ENCODE peak calls at places on chromosomes 3 and 15, in nine cellular contexts. C is transverse colon, O is neural crest cell, A is neural progenitor cell, R is natural killer cell, W is cardiac muscle cell, N is Peyer's patch, D is OCI-LY7, Q is tibial artery. F is an unnamed sample.

GRCh38 chr3:4394048-4394447 is 73.0 kb downstream of the SUMF1 start:
- DNase-seq in C (peak), O (no peak), A (no peak), R (peak), W (peak), N (no peak), D (no peak), Q (no peak), F (no peak)

GRCh38 chr15:92149029-92149428 is 244.7 kb upstream of the ST8SIA2 start:
- DNase-seq in C (no peak), O (no peak), A (no peak), R (no peak), W (no peak), N (no peak), D (no peak), Q (no peak), F (no peak)

GRCh38 chr3:2898591-2899353 is 211.4 kb downstream of the IL5RA start:
- DNase-seq in C (no peak), O (no peak), A (no peak), R (no peak), W (no peak), N (no peak), D (no peak), Q (no peak), F (no peak)

GRCh38 chr15:78388865-78389264 is 48.7 kb downstream of the CRABP1 start:
- DNase-seq in C (no peak), O (no peak), A (no peak), R (no peak), W (no peak), N (no peak), D (no peak), Q (no peak), F (no peak)

GRCh38 chr15:50227076-50227475 is 38.5 kb downstream of the HDC start:
- DNase-seq in C (no peak), O (no peak), A (no peak), R (no peak), W (peak), N (no peak), D (no peak), Q (no peak), F (no peak)

GRCh38 chr3:8712045-8712870 is 21.3 kb upstream of the CAV3 start:
- DNase-seq in C (no peak), O (no peak), A (no peak), R (no peak), W (peak), N (no peak), D (no peak), Q (no peak), F (no peak)

GRCh38 chr15:85500729-85501128 is 120.3 kb downstream of the AKAP13 start:
- DNase-seq in C (no peak), O (no peak), A (peak), R (no peak), W (peak), N (no peak), D (no peak), Q (no peak), F (no peak)

GRCh38 chr3:196440696-196441095 is 8.5 kb upstream of the UBXN7 start:
- DNase-seq in C (no peak), O (no peak), A (no peak), R (no peak), W (no peak), N (no peak), D (no peak), Q (no peak), F (no peak)

GRCh38 chr3:177452487-177452886 is 255.2 kb upstream of the TBL1XR1 start:
- DNase-seq in C (no peak), O (no peak), A (no peak), R (no peak), W (peak), N (no peak), D (no peak), Q (no peak), F (no peak)

GRCh38 chr15:35624881-35625280 is 78.9 kb upstream of the DPH6 start:
- DNase-seq in C (no peak), O (no peak), A (no peak), R (no peak), W (peak), N (no peak), D (no peak), Q (peak), F (no peak)

GRCh38 chr15:39786444-39787056 is 3.9 kb upstream of the FSIP1 start:
- DNase-seq in C (no peak), O (no peak), A (peak), R (no peak), W (peak), N (no peak), D (peak), Q (no peak), F (no peak)

GRCh38 chr3:152853196-152853595 is 18.3 kb downstream of the P2RY1 start:
- DNase-seq in C (no peak), O (no peak), A (no peak), R (no peak), W (peak), N (no peak), D (no peak), Q (no peak), F (no peak)

GRCh38 chr15:69780374-69780773 is 317.3 kb downstream of the TLE3 start:
- DNase-seq in C (no peak), O (no peak), A (no peak), R (no peak), W (peak), N (no peak), D (no peak), Q (no peak), F (no peak)

GRCh38 chr3:127074900-127075360 is 92.0 kb downstream of the PLXNA1 start:
- DNase-seq in C (no peak), O (no peak), A (peak), R (no peak), W (peak), N (no peak), D (peak), Q (peak), F (no peak)

GRCh38 chr3:79139395-79140060 is 628.3 kb downstream of the ROBO1 start:
- DNase-seq in C (no peak), O (no peak), A (no peak), R (no peak), W (peak), N (no peak), D (no peak), Q (no peak), F (no peak)

GRCh38 chr3:141442421-141442820 is 44.4 kb upstream of the RASA2 start:
- DNase-seq in C (no peak), O (no peak), A (no peak), R (no peak), W (peak), N (no peak), D (no peak), Q (no peak), F (no peak)

GRCh38 chr3:150759947-150760346 is 3.0 kb downstream of the SIAH2 start:
- DNase-seq in C (no peak), O (no peak), A (no peak), R (no peak), W (no peak), N (no peak), D (no peak), Q (no peak), F (no peak)

GRCh38 chr3:150761831-150762661 is 923 bp downstream of the SIAH2 start:
- DNase-seq in C (peak), O (peak), A (peak), R (peak), W (peak), N (peak), D (peak), Q (peak), F (peak)

GRCh38 chr3:150762662-150763121 is 277 bp downstream of the SIAH2 start:
- DNase-seq in C (no peak), O (no peak), A (no peak), R (no peak), W (no peak), N (no peak), D (no peak), Q (no peak), F (no peak)

GRCh38 chr3:150759319-150759718 is 3.6 kb downstream of the SIAH2 start:
- DNase-seq in C (no peak), O (no peak), A (no peak), R (no peak), W (no peak), N (no peak), D (no peak), Q (no peak), F (no peak)

GRCh38 chr3:150760431-150761200 is 2.4 kb downstream of the SIAH2 start:
- DNase-seq in C (no peak), O (no peak), A (no peak), R (no peak), W (no peak), N (no peak), D (no peak), Q (no peak), F (no peak)
- TF ChIP-seq CTCF in C (no peak), O (no peak), A (no peak), R (no peak), W (no peak), N (no peak), D (no peak), Q (no peak), F (no peak)

DNA sequence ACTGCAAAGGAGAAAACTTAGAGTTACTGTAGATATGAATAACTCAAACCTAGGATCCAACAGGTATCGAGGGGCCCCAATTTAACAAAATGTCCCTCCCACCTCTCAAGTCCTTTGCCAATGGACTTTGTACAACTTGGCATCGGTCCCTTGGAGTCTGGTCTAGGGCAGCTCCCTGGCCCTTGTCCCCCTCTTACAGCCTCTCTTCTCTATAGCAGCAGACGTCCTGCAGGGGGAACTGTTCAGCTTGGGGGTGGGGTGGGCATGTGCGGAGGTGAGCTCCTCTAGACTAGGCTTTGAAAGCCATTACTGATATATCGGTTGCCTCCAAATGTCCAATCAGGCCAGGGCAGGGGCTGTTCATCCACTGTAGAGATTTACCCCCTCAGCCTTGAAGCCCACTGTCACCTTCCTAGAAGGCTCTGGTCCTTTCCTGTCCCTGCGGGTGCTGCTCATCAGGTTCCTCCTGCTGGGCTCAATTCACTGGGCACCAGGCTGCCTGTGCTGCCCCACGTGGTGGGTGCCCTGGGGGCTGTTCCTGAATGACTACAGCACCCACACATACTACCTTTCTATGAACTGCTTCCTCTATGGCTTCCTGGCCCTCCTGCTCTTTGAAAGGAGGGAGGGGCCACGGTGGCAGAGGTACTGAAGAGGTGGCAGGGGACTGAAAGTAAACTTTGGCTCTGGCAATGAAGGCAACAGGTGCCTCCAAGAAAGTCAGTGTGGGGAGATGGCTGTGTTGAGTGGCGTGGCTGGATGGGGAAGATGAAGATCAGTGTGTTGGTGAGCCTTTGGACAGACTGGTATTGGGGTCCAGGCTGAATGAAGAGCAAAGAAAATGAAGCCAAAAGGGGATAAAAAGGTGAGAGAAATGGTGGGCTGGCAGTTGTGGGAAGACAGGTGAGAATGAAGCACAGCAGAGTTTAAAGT is 78.8 kb upstream of the MEX3B start:
- DNase-seq in C (no peak), O (no peak), A (no peak), R (no peak), W (no peak), N (no peak), D (no peak), Q (no peak), F (no peak)
- TF ChIP-seq CTCF in C (no peak), O (no peak), A (no peak), R (no peak), W (no peak), N (no peak), D (no peak), Q (no peak), F (no peak)

GRCh38 chr3:65020780-65021179 is 333.0 kb upstream of the ADAMTS9 start:
- DNase-seq in C (no peak), O (no peak), A (no peak), R (no peak), W (no peak), N (no peak), D (no peak), Q (no peak), F (no peak)

GRCh38 chr3:65027335-65027734 is 339.5 kb upstream of the ADAMTS9 start:
- DNase-seq in C (no peak), O (no peak), A (no peak), R (no peak), W (no peak), N (no peak), D (no peak), Q (no peak), F (no peak)

GRCh38 chr3:65028024-65028423 is 340.2 kb upstream of the ADAMTS9 start:
- DNase-seq in C (no peak), O (no peak), A (no peak), R (no peak), W (no peak), N (no peak), D (no peak), Q (no peak), F (no peak)

GRCh38 chr3:65026151-65026550 is 338.4 kb upstream of the ADAMTS9 start:
- DNase-seq in C (no peak), O (no peak), A (peak), R (no peak), W (no peak), N (no peak), D (no peak), Q (no peak), F (no peak)

GRCh38 chr3:65024148-65024547 is 336.3 kb upstream of the ADAMTS9 start:
- DNase-seq in C (no peak), O (no peak), A (no peak), R (no peak), W (no peak), N (no peak), D (no peak), Q (no peak), F (no peak)
- TF ChIP-seq CTCF in C (no peak), O (peak), A (peak), R (no peak), W (no peak), N (no peak), D (no peak), Q (no peak), F (no peak)

DNA sequence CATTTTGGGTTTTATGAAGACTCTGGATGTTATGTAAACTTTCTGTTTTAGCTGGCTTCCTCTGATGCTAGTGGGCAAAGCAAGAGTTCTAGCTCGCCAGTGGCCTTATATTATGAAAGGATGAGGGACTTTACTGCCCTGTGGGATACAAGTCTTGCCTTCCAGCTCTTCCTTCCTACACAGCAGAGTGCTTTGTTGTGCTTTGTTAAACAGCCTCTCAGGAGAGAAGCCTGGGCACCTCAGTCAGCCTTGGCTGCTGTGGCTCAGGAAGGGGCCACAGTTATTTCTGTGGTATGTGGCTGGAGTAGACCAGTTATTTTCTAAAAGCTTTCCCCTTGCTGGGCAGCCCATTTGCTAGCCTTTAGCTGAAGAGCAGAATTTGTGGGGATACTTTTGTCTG is 69.5 kb upstream of the SUCLG2 start:
- DNase-seq in C (no peak), O (no peak), A (peak), R (no peak), W (no peak), N (no peak), D (no peak), Q (no peak), F (no peak)
- TF ChIP-seq CTCF in C (no peak), O (no peak), A (no peak), R (no peak), W (no peak), N (no peak), D (no peak), Q (no peak), F (no peak)

DNA sequence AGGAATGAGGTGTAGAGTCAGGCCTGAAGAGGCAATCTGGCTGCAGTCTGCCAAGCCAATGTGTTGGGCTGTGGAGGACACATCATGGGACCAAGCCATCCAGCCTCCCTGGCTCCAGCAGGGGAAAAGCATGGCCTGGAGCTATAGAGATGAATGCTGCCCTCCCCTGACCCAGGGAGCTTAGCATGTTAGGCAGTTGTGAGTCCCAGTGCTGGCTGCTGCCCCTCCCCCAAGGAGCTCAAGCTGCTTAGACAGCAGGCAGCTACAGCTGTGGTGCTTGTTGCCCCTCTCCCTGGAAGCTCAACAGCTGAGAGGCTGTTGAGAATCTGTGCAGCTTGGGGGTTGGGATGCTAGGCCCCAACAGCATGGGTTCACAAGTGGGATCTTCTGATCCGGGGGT is 85.6 kb upstream of the DNAJC19 start:
- DNase-seq in C (no peak), O (no peak), A (peak), R (no peak), W (no peak), N (no peak), D (no peak), Q (no peak), F (no peak)
- TF ChIP-seq CTCF in C (no peak), O (no peak), A (no peak), R (no peak), W (no peak), N (no peak), D (no peak), Q (no peak), F (no peak)

GRCh38 chr15:72380743-72381142 is 4.9 kb upstream of the HEXA start:
- DNase-seq in C (no peak), O (no peak), A (no peak), R (no peak), W (no peak), N (no peak), D (no peak), Q (no peak), F (no peak)

GRCh38 chr15:72369964-72370363 is 5.8 kb downstream of the HEXA start:
- DNase-seq in C (no peak), O (no peak), A (no peak), R (no peak), W (peak), N (no peak), D (no peak), Q (no peak), F (no peak)

GRCh38 chr15:72375846-72376581 is at the start of gene HEXA:
- DNase-seq in C (peak), O (peak), A (peak), R (peak), W (peak), N (peak), D (peak), Q (peak), F (peak)

GRCh38 chr15:72379856-72380255 is 4.0 kb upstream of the HEXA start:
- DNase-seq in C (no peak), O (no peak), A (no peak), R (no peak), W (no peak), N (no peak), D (no peak), Q (no peak), F (no peak)

DNA sequence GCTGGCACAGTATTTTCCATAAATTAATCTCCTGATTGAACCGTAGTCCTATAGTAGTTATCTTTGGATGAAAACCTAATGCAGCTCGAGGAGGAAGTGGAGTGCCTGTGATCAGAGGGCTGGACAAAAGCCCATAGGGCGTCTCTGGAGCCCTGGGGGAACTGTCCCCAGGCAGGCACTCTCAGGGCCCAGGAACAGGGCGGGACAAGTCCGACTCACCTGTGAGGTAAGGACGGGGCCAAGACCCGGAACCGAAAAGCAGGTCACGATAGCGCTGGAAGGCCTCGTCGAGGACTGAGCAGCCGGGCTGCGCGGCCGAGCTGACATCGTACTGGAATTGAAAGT is 341 bp downstream of the HEXA start:
- DNase-seq in C (peak), O (no peak), A (no peak), R (no peak), W (no peak), N (no peak), D (no peak), Q (peak), F (no peak)
- TF ChIP-seq CTCF in C (no peak), O (no peak), A (no peak), R (no peak), W (no peak), N (no peak), D (no peak), Q (no peak), F (no peak)

GRCh38 chr3:51392301-51393095 is 1.4 kb downstream of the RBM15B start:
- DNase-seq in C (no peak), O (no peak), A (no peak), R (no peak), W (no peak), N (no peak), D (no peak), Q (no peak), F (no peak)

GRCh38 chr3:51390600-51391074 is 448 bp upstream of the RBM15B start:
- DNase-seq in C (no peak), O (no peak), A (no peak), R (no peak), W (no peak), N (no peak), D (no peak), Q (no peak), F (no peak)

GRCh38 chr3:51390186-51390585 is 899 bp upstream of the RBM15B start:
- DNase-seq in C (no peak), O (no peak), A (no peak), R (no peak), W (no peak), N (no peak), D (no peak), Q (no peak), F (no peak)

GRCh38 chr3:51391566-51392300 is 648 bp downstream of the RBM15B start:
- DNase-seq in C (peak), O (no peak), A (peak), R (peak), W (peak), N (peak), D (peak), Q (no peak), F (no peak)

DNA sequence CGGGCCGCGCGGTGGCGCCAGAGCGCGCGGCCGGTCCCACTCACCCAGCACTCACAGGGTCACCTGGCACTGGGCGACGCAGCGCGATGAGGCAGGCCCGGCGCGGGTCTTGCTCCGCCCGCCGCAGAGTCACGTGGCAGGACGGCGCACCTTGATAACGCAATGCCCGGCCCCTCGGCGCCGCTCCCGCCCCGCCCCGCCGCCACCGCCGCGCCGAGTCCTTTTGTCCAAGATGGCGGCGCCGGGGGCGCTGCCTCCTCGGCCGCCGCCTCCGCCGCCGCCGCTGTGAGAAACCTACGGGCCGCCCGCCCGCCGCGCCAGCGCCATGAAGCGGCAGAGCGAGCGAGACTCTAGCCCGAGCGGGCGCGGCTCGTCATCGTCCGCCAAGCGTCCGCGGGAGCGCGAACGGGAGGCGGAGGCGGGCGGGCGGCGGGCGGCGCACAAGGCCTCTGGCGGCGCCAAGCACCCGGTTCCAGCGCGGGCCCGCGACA is at the start of gene RBM15B:
- DNase-seq in C (peak), O (peak), A (peak), R (peak), W (peak), N (peak), D (peak), Q (peak), F (peak)
- TF ChIP-seq CTCF in C (peak), O (peak), A (peak), R (peak), W (peak), N (peak), D (peak), Q (peak), F (no peak)

F was measured in activated B cell treated with CpG ODN at 0.5 μM for 24 hours.